ENCODE peak calls at places on chromosomes 13 and 19, in eight cellular contexts. D is amygdala, Z is AG09319, C is Calu3, V is GM12865, A is left cardiac atrium, Q is astrocyte of the hippocampus, M is NCI-H1105. S is an unnamed sample.

GRCh38 chr13:72851678-72852014 is 69.7 kb downstream of the PIBF1 start:
- DNase-seq in D (no peak), Z (no peak), C (no peak), V (no peak), A (no peak), Q (no peak), M (no peak), S (no peak)

GRCh38 chr13:84121456-84121855 is 239.2 kb upstream of the SLITRK1 start:
- DNase-seq in D (no peak), Z (no peak), C (no peak), V (no peak), A (no peak), Q (peak; percentile 44), M (peak; percentile 54), S (no peak)

GRCh38 chr19:1064661-1065605 is 2.0 kb upstream of the ARHGAP45 start:
- DNase-seq in D (no peak), Z (no peak), C (peak; percentile 76), V (peak; percentile 85), A (peak; percentile 82), Q (peak; percentile 86), M (peak; percentile 42), S (no peak)

GRCh38 chr19:5547881-5548280 is 19.9 kb downstream of the TINCR start:
- DNase-seq in D (no peak), Z (no peak), C (peak; percentile 47), V (peak; percentile 19), A (no peak), Q (peak; percentile 39), M (no peak), S (no peak)

GRCh38 chr19:19446655-19447437 is 41.4 kb downstream of the GATAD2A start:
- DNase-seq in D (no peak), Z (no peak), C (no peak), V (no peak), A (no peak), Q (no peak), M (no peak), S (no peak)

GRCh38 chr19:30441011-30441410 is 68.8 kb downstream of the ZNF536 start:
- DNase-seq in D (no peak), Z (no peak), C (no peak), V (no peak), A (no peak), Q (no peak), M (no peak), S (no peak)

GRCh38 chr13:113122571-113123225 is at the start of gene F10:
- DNase-seq in D (no peak), Z (peak; percentile 68), C (peak; percentile 9), V (no peak), A (peak; percentile 76), Q (peak; percentile 26), M (no peak), S (no peak)

GRCh38 chr19:53365899-53366493 is 491 bp downstream of the ZNF525 start:
- DNase-seq in D (no peak), Z (no peak), C (peak; percentile 41), V (peak; percentile 60), A (peak; percentile 30), Q (peak; percentile 50), M (peak; percentile 28), S (no peak)

GRCh38 chr13:26529441-26529840 is 28.0 kb upstream of the WASF3 start:
- DNase-seq in D (no peak), Z (peak; percentile 14), C (peak; percentile 32), V (peak; percentile 28), A (peak; percentile 52), Q (peak; percentile 79), M (no peak), S (no peak)

GRCh38 chr13:24328145-24328544 is 18.8 kb downstream of the C1QTNF9 start:
- DNase-seq in D (no peak), Z (no peak), C (no peak), V (no peak), A (no peak), Q (peak; percentile 23), M (no peak), S (no peak)

GRCh38 chr19:42594617-42595489 is at the start of gene CEACAM8:
- DNase-seq in D (no peak), Z (no peak), C (no peak), V (no peak), A (no peak), Q (no peak), M (no peak), S (no peak)

GRCh38 chr19:54470991-54471782 is 1.9 kb downstream of the CDC42EP5 start:
- DNase-seq in D (no peak), Z (no peak), C (peak; percentile 52), V (no peak), A (peak; percentile 66), Q (no peak), M (no peak), S (peak; percentile 78)

GRCh38 chr13:110944121-110944967 is 29.5 kb upstream of the ANKRD10 start:
- DNase-seq in D (no peak), Z (no peak), C (peak; percentile 28), V (peak; percentile 74), A (no peak), Q (peak; percentile 79), M (peak; percentile 61), S (no peak)

GRCh38 chr13:87671824-87672603 is 843 bp downstream of the SLITRK5 start:
- DNase-seq in D (no peak), Z (no peak), C (no peak), V (no peak), A (no peak), Q (peak; percentile 26), M (no peak), S (no peak)

GRCh38 chr19:55370305-55370988 is at the start of gene IL11:
- DNase-seq in D (no peak), Z (no peak), C (no peak), V (no peak), A (no peak), Q (peak; percentile 89), M (no peak), S (no peak)

GRCh38 chr13:74132152-74132767 is 1.9 kb downstream of the KLF12 start:
- DNase-seq in D (no peak), Z (no peak), C (no peak), V (peak; percentile 66), A (no peak), Q (peak; percentile 49), M (no peak), S (no peak)

GRCh38 chr19:17726914-17727773 is 7.9 kb downstream of the MAP1S start:
- DNase-seq in D (no peak), Z (no peak), C (no peak), V (no peak), A (no peak), Q (no peak), M (no peak), S (no peak)

GRCh38 chr13:29523199-29523931 is 72.1 kb downstream of the SLC7A1 start:
- DNase-seq in D (no peak), Z (no peak), C (no peak), V (no peak), A (peak; percentile 79), Q (peak; percentile 29), M (no peak), S (no peak)

GRCh38 chr13:48775804-48776203 is 122.1 kb downstream of the CYSLTR2 start:
- DNase-seq in D (no peak), Z (peak; percentile 49), C (no peak), V (no peak), A (no peak), Q (peak; percentile 82), M (no peak), S (no peak)

GRCh38 chr13:24270639-24271131 is 38.7 kb upstream of the C1QTNF9 start:
- DNase-seq in D (peak; percentile 38), Z (no peak), C (peak; percentile 31), V (peak; percentile 85), A (peak; percentile 78), Q (peak; percentile 73), M (no peak), S (peak; percentile 79)

GRCh38 chr19:54461201-54462071 is 2.1 kb downstream of the LENG9 start:
- DNase-seq in D (no peak), Z (no peak), C (no peak), V (no peak), A (peak; percentile 32), Q (no peak), M (no peak), S (no peak)

GRCh38 chr19:8569066-8569761 is 8.0 kb downstream of the MYO1F start:
- DNase-seq in D (no peak), Z (peak; percentile 86), C (peak; percentile 29), V (peak; percentile 96), A (peak; percentile 36), Q (peak; percentile 94), M (no peak), S (no peak)

GRCh38 chr19:17677002-17677401 is 11.2 kb downstream of the UNC13A start:
- DNase-seq in D (no peak), Z (no peak), C (no peak), V (peak; percentile 19), A (no peak), Q (no peak), M (no peak), S (no peak)

GRCh38 chr19:35088514-35088913 is 27.1 kb upstream of the FXYD3 start:
- DNase-seq in D (no peak), Z (no peak), C (peak; percentile 52), V (no peak), A (no peak), Q (peak; percentile 82), M (no peak), S (no peak)

GRCh38 chr13:43126420-43126819 is 103.0 kb downstream of the DNAJC15 start:
- DNase-seq in D (no peak), Z (no peak), C (no peak), V (peak; percentile 10), A (no peak), Q (no peak), M (no peak), S (no peak)

GRCh38 chr13:79541426-79542049 is 60.6 kb downstream of the NDFIP2 start:
- DNase-seq in D (no peak), Z (peak; percentile 29), C (peak; percentile 0), V (peak; percentile 79), A (no peak), Q (peak; percentile 76), M (no peak), S (no peak)

GRCh38 chr19:42396248-42396541 is 6.1 kb upstream of the CNFN start:
- DNase-seq in D (no peak), Z (peak; percentile 5), C (no peak), V (no peak), A (no peak), Q (no peak), M (no peak), S (no peak)

GRCh38 chr13:43304945-43305344 is 281.6 kb downstream of the DNAJC15 start:
- DNase-seq in D (no peak), Z (no peak), C (no peak), V (no peak), A (no peak), Q (no peak), M (no peak), S (no peak)

GRCh38 chr19:43465468-43466120 is at the start of gene LYPD3:
- DNase-seq in D (no peak), Z (no peak), C (peak; percentile 93), V (no peak), A (peak; percentile 50), Q (no peak), M (no peak), S (no peak)